ENCODE peak calls at places on chromosomes 3 and 15, in five cellular contexts. N is ovary, I is BE2C, V is spleen, Z is stomach. K is an unnamed sample.

GRCh38 chr15:66647358-66647757 is 54.7 kb upstream of the SMAD6 start:
- DNase-seq in Z (peak; percentile 64), I (peak; percentile 71), N (peak; percentile 74), V (no peak), K (no peak)

GRCh38 chr15:85116925-85117646 is 135.4 kb downstream of the PDE8A start:
- DNase-seq in Z (no peak), N (no peak), I (no peak), V (no peak), K (no peak)

GRCh38 chr3:185332026-185332735 is 30.8 kb upstream of the MAP3K13 start:
- DNase-seq in V (no peak), N (no peak), I (no peak), Z (no peak), K (no peak)

GRCh38 chr15:40706121-40706520 is 11.1 kb downstream of the RAD51 start:
- DNase-seq in N (no peak), V (no peak), I (no peak), Z (no peak), K (no peak)

GRCh38 chr3:29285356-29286070 is 4.6 kb downstream of the RBMS3 start:
- DNase-seq in Z (no peak), V (no peak), I (no peak), N (no peak), K (no peak)

GRCh38 chr15:82810863-82811421 is 1.5 kb downstream of the WHAMM start:
- DNase-seq in Z (no peak), I (no peak), N (no peak), V (no peak), K (no peak)

GRCh38 chr3:142912440-142913172 is 23.7 kb upstream of the PCOLCE2 start:
- DNase-seq in N (no peak), V (no peak), I (no peak), Z (no peak), K (no peak)

GRCh38 chr15:62879770-62880169 is 162.8 kb upstream of the TPM1 start:
- DNase-seq in I (no peak), N (no peak), V (no peak), Z (no peak), K (no peak)

GRCh38 chr15:98983333-98983732 is 24.3 kb downstream of the PGPEP1L start:
- DNase-seq in V (no peak), I (no peak), N (peak; percentile 65), Z (peak; percentile 32), K (peak; percentile 16)

GRCh38 chr3:44136421-44136820 is 105.3 kb upstream of the TOPAZ1 start:
- DNase-seq in I (no peak), Z (no peak), V (no peak), N (no peak), K (no peak)

GRCh38 chr15:52734329-52734728 is 55.1 kb upstream of the ATOSA start:
- DNase-seq in Z (no peak), N (no peak), V (no peak), I (no peak), K (no peak)

GRCh38 chr3:120622870-120623718 is 27.0 kb downstream of the NDUFB4 start:
- DNase-seq in Z (no peak), N (no peak), I (peak; percentile 61), V (no peak), K (peak; percentile 11)

GRCh38 chr15:101016581-101016980 is 97.4 kb downstream of the LRRK1 start:
- DNase-seq in V (peak; percentile 59), I (no peak), Z (no peak), N (no peak), K (peak; percentile 6)

GRCh38 chr15:48761393-48762158 is 49.3 kb downstream of the CEP152 start:
- DNase-seq in N (no peak), I (no peak), V (no peak), Z (no peak), K (no peak)

GRCh38 chr15:95018888-95019545 is 787.7 kb downstream of the MCTP2 start:
- DNase-seq in Z (no peak), I (no peak), V (no peak), N (no peak), K (no peak)

GRCh38 chr3:126313580-126314304 is 43.5 kb downstream of the KLF15 start:
- DNase-seq in I (no peak), V (peak; percentile 42), N (no peak), Z (no peak), K (no peak)

GRCh38 chr3:9399746-9400145 is 2.3 kb downstream of the SETD5 start:
- DNase-seq in V (no peak), I (peak; percentile 81), Z (peak; percentile 70), N (peak; percentile 75), K (peak; percentile 72)

GRCh38 chr15:27454281-27455060 is 483.5 kb downstream of the GABRG3 start:
- DNase-seq in V (no peak), Z (no peak), I (no peak), N (no peak), K (no peak)

GRCh38 chr15:74793135-74794028 is 11.5 kb downstream of the CSK start:
- DNase-seq in N (no peak), Z (no peak), V (peak; percentile 90), I (no peak), K (peak; percentile 59)

GRCh38 chr3:187678869-187679268 is 8.7 kb upstream of the SST start:
- DNase-seq in N (peak; percentile 28), I (peak; percentile 71), V (no peak), Z (peak; percentile 37), K (peak; percentile 13)

GRCh38 chr3:63851287-63851686 is 12.3 kb downstream of the THOC7 start:
- DNase-seq in V (no peak), N (no peak), Z (no peak), I (no peak), K (no peak)

GRCh38 chr15:77144492-77145070 is 73.7 kb upstream of the TSPAN3 start:
- DNase-seq in N (no peak), V (no peak), I (no peak), Z (no peak), K (no peak)

GRCh38 chr3:197525706-197526105 is 30.1 kb downstream of the BDH1 start:
- DNase-seq in N (no peak), I (no peak), V (peak; percentile 53), Z (no peak), K (no peak)

GRCh38 chr15:62456011-62456920 is 291.2 kb upstream of the C2CD4B start:
- DNase-seq in N (no peak), V (no peak), Z (no peak), I (no peak), K (no peak)

DNA sequence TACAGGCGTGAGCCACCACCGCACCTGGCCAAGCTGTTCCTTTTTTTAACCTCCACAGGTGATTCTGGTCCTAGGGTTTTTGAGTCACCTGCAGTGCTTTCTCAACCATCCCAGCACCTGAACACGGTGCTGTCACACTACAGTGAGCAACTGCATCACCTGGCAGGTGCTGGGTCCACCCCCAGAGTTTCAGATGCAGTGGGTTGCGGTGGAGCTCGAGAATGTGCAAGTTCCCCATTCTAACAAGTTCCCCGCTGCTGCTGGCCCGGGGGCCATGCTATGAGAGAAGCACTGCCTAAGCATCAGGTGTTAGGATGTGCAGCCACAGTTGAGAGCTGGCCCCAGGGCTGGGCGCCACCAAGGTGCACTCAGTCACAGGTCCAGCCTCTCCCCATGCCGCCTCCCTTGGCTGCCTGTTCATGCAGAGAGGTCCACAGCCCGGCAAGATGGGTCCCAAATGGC is 18.0 kb downstream of the ISG20 start:
- DNase-seq in V (peak; percentile 93), N (no peak), I (no peak), Z (peak; percentile 41), K (peak; percentile 74)
- H3K4me1 ChIP-seq in V (peaks cover 68% of the 10 kb centered on the region), N (no peaks in the 10 kb centered on the region), I (no peaks in the 10 kb centered on the region), Z (peaks cover 21% of the 10 kb centered on the region), K (no peaks in the 10 kb centered on the region)

DNA sequence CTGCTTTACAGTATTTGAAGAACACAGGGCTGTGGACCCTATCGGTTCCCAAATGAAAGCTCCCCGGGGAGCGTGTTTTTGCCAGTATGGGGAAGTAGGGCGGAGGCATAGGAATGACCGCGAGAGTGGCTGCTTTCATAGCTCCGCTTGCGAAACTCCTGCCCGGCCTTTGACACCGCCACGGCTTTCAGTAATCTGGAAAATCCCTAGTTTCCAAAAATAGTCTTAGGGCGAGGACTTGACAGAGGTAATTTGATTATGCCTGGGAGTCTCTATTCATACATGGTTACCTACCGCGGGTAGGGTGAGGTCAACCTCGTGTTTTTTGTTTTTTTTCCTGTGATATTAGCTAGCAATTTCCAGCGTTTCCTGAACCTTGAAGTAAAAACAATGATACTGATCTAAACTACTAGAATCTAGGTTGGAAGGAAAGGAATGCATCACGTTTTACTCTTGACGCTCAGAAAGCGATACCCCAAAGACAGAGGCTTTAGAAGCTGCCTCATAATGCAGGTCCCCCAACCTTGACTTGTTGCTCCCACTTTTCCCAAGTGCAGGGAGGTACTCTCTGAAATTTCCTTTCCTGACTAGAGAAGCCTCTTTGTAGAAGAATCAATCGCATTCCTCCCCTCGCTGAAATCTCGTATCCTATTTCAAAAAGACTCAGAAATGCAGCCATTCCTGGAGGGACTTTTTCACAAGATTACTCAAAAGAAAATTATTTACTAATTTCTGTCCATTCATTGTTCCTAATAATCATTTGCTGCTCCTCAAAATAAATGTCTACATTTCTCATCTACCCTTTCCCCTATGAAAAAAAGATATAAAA is 919 bp upstream of the CCNL1 start:
- DNase-seq in V (no peak), N (peak; percentile 76), Z (peak; percentile 89), I (peak; percentile 62), K (peak; percentile 89)
- H3K4me1 ChIP-seq in V (peaks cover 63% of the 10 kb centered on the region), N (peaks cover 3% of the 10 kb centered on the region), Z (peaks cover 40% of the 10 kb centered on the region), I (peaks cover 11% of the 10 kb centered on the region), K (peaks cover 45% of the 10 kb centered on the region)

GRCh38 chr15:92832992-92833438 is 67.1 kb upstream of the CHD2 start:
- DNase-seq in V (no peak), Z (no peak), N (no peak), I (no peak), K (no peak)
- H3K4me1 ChIP-seq in V (peaks cover 57% of the 10 kb centered on the region), Z (peaks cover 27% of the 10 kb centered on the region), N (peaks cover 16% of the 10 kb centered on the region), I (peaks cover 20% of the 10 kb centered on the region), K (peaks cover 34% of the 10 kb centered on the region)

GRCh38 chr3:152271465-152272035 is 2.8 kb downstream of the MBNL1 start:
- DNase-seq in I (no peak), N (no peak), Z (no peak), V (no peak), K (no peak)

GRCh38 chr3:152268501-152269422 is at the start of gene MBNL1:
- DNase-seq in N (peak; percentile 78), I (peak; percentile 85), Z (peak; percentile 84), V (peak; percentile 96), K (peak; percentile 89)

GRCh38 chr3:152270944-152271343 is 2.2 kb downstream of the MBNL1 start:
- DNase-seq in V (no peak), N (no peak), Z (no peak), I (no peak), K (no peak)

GRCh38 chr3:152269423-152270144 is 855 bp downstream of the MBNL1 start:
- DNase-seq in V (peak; percentile 74), Z (peak; percentile 28), N (peak; percentile 47), I (no peak), K (peak; percentile 73)

DNA sequence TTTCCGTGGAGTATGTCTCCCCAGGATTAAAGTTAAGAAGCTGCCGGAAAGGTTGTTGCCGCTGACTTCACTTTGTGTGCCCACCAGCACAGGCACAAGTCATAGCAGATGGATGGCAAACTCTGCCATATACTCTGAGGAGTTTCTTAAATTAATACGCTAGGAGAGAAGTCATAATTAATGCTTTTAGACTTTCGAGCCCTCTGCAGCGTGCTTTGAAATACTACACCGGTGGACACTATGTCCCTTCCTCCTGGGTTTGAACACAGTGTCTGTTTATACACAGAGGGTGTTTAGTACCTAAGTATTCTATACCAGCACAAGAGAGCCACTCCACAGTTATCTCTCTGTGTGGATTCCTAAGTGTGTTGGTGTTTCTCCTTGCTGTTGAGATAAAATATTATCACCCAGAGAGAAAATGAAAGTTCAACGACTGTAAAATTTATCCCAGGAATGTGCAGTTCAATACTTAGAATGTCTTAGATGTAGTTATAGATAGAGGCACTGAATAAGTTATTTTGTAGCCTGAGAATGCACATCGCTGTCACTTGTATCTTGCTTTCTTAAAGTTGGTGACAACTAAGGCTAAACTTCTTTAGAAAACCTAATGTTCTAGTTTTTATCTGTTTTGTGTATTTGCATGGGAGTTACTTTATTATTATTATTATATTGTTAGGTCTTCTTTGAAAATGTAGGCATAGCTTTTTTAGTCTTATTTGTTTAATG is 1.6 kb downstream of the MBNL1 start:
- DNase-seq in V (no peak), N (no peak), Z (no peak), I (no peak), K (no peak)
- H3K4me1 ChIP-seq in V (peaks cover 80% of the 10 kb centered on the region), N (peaks cover 7% of the 10 kb centered on the region), Z (peaks cover 40% of the 10 kb centered on the region), I (peaks cover 5% of the 10 kb centered on the region), K (peaks cover 52% of the 10 kb centered on the region)